ENCODE peak calls at places on chromosomes 3 and 15, in eight cellular contexts. One of them, this sample, is unnamed.

GRCh38 chr15:76384409-76384808 is 47.8 kb downstream of the ISL2 start:
- DNase-seq in psoas muscle: no peak
- DNase-seq in HTR-8/SVneo: no peak
- DNase-seq in effector CD4-positive, alpha-beta T cell: no peak
- DNase-seq in stimulated activated naive CD8-positive, alpha-beta T cell treated with anti-CD3 and anti-CD28 coated beads, Interleukin-15, Interleukin-2, amounts not matched to agents 100 U/mL and 50 U/mL, for 24 hours: no peak
- DNase-seq in ELF-1: no peak
- DNase-seq in Right ventricle myocardium superior: no peak
- DNase-seq in amniotic stem cell: no peak
- DNase-seq in this sample: no peak

GRCh38 chr15:75193272-75193671 is 8.4 kb upstream of the C15orf39 start:
- DNase-seq in stimulated activated naive CD8-positive, alpha-beta T cell treated with anti-CD3 and anti-CD28 coated beads, Interleukin-15, Interleukin-2, amounts not matched to agents 100 U/mL and 50 U/mL, for 24 hours: no peak
- DNase-seq in HTR-8/SVneo: no peak
- DNase-seq in ELF-1: no peak
- DNase-seq in psoas muscle: no peak
- DNase-seq in Right ventricle myocardium superior: no peak
- DNase-seq in amniotic stem cell: no peak
- DNase-seq in effector CD4-positive, alpha-beta T cell: no peak
- DNase-seq in this sample: no peak

GRCh38 chr3:152399374-152399773 is 130.6 kb downstream of the MBNL1 start:
- DNase-seq in HTR-8/SVneo: no peak
- DNase-seq in psoas muscle: no peak
- DNase-seq in Right ventricle myocardium superior: no peak
- DNase-seq in effector CD4-positive, alpha-beta T cell: no peak
- DNase-seq in stimulated activated naive CD8-positive, alpha-beta T cell treated with anti-CD3 and anti-CD28 coated beads, Interleukin-15, Interleukin-2, amounts not matched to agents 100 U/mL and 50 U/mL, for 24 hours: no peak
- DNase-seq in amniotic stem cell: no peak
- DNase-seq in ELF-1: no peak
- DNase-seq in this sample: no peak

GRCh38 chr3:22893631-22894377 is 309.3 kb upstream of the UBE2E2 start:
- DNase-seq in HTR-8/SVneo: no peak
- DNase-seq in effector CD4-positive, alpha-beta T cell: no peak
- DNase-seq in amniotic stem cell: no peak
- DNase-seq in stimulated activated naive CD8-positive, alpha-beta T cell treated with anti-CD3 and anti-CD28 coated beads, Interleukin-15, Interleukin-2, amounts not matched to agents 100 U/mL and 50 U/mL, for 24 hours: no peak
- DNase-seq in psoas muscle: no peak
- DNase-seq in Right ventricle myocardium superior: no peak
- DNase-seq in ELF-1: no peak
- DNase-seq in this sample: no peak

GRCh38 chr3:187750041-187750512 is 4.8 kb upstream of the BCL6 start:
- DNase-seq in ELF-1: peak; percentile 97
- DNase-seq in amniotic stem cell: no peak
- DNase-seq in stimulated activated naive CD8-positive, alpha-beta T cell treated with anti-CD3 and anti-CD28 coated beads, Interleukin-15, Interleukin-2, amounts not matched to agents 100 U/mL and 50 U/mL, for 24 hours: no peak
- DNase-seq in Right ventricle myocardium superior: peak; percentile 55
- DNase-seq in effector CD4-positive, alpha-beta T cell: no peak
- DNase-seq in HTR-8/SVneo: no peak
- DNase-seq in psoas muscle: peak; percentile 73
- DNase-seq in this sample: no peak

GRCh38 chr3:88595025-88595424 is 445.3 kb downstream of the C3orf38 start:
- DNase-seq in psoas muscle: no peak
- DNase-seq in HTR-8/SVneo: no peak
- DNase-seq in effector CD4-positive, alpha-beta T cell: no peak
- DNase-seq in stimulated activated naive CD8-positive, alpha-beta T cell treated with anti-CD3 and anti-CD28 coated beads, Interleukin-15, Interleukin-2, amounts not matched to agents 100 U/mL and 50 U/mL, for 24 hours: no peak
- DNase-seq in Right ventricle myocardium superior: no peak
- DNase-seq in amniotic stem cell: no peak
- DNase-seq in ELF-1: no peak
- DNase-seq in this sample: no peak

GRCh38 chr3:197736010-197736490 is 654 bp downstream of the RUBCN start:
- DNase-seq in amniotic stem cell: no peak
- DNase-seq in Right ventricle myocardium superior: no peak
- DNase-seq in effector CD4-positive, alpha-beta T cell: peak; percentile 26
- DNase-seq in stimulated activated naive CD8-positive, alpha-beta T cell treated with anti-CD3 and anti-CD28 coated beads, Interleukin-15, Interleukin-2, amounts not matched to agents 100 U/mL and 50 U/mL, for 24 hours: peak; percentile 63
- DNase-seq in ELF-1: peak; percentile 58
- DNase-seq in psoas muscle: no peak
- DNase-seq in HTR-8/SVneo: no peak
- DNase-seq in this sample: no peak

GRCh38 chr3:175764722-175765121 is 905.6 kb downstream of the NAALADL2 start:
- DNase-seq in psoas muscle: no peak
- DNase-seq in HTR-8/SVneo: no peak
- DNase-seq in amniotic stem cell: no peak
- DNase-seq in effector CD4-positive, alpha-beta T cell: no peak
- DNase-seq in stimulated activated naive CD8-positive, alpha-beta T cell treated with anti-CD3 and anti-CD28 coated beads, Interleukin-15, Interleukin-2, amounts not matched to agents 100 U/mL and 50 U/mL, for 24 hours: no peak
- DNase-seq in ELF-1: no peak
- DNase-seq in Right ventricle myocardium superior: no peak
- DNase-seq in this sample: no peak

GRCh38 chr15:89566141-89566540 is 9.1 kb upstream of the TICRR start:
- DNase-seq in Right ventricle myocardium superior: no peak
- DNase-seq in ELF-1: peak; percentile 47
- DNase-seq in psoas muscle: no peak
- DNase-seq in amniotic stem cell: no peak
- DNase-seq in stimulated activated naive CD8-positive, alpha-beta T cell treated with anti-CD3 and anti-CD28 coated beads, Interleukin-15, Interleukin-2, amounts not matched to agents 100 U/mL and 50 U/mL, for 24 hours: no peak
- DNase-seq in effector CD4-positive, alpha-beta T cell: no peak
- DNase-seq in HTR-8/SVneo: no peak
- DNase-seq in this sample: no peak

GRCh38 chr3:58004972-58005371 is 3.2 kb upstream of the FLNB start:
- DNase-seq in HTR-8/SVneo: no peak
- DNase-seq in amniotic stem cell: no peak
- DNase-seq in psoas muscle: no peak
- DNase-seq in stimulated activated naive CD8-positive, alpha-beta T cell treated with anti-CD3 and anti-CD28 coated beads, Interleukin-15, Interleukin-2, amounts not matched to agents 100 U/mL and 50 U/mL, for 24 hours: no peak
- DNase-seq in effector CD4-positive, alpha-beta T cell: no peak
- DNase-seq in Right ventricle myocardium superior: no peak
- DNase-seq in ELF-1: no peak
- DNase-seq in this sample: no peak

GRCh38 chr15:70954176-70954575 is 61.5 kb downstream of the LRRC49 start:
- DNase-seq in amniotic stem cell: no peak
- DNase-seq in stimulated activated naive CD8-positive, alpha-beta T cell treated with anti-CD3 and anti-CD28 coated beads, Interleukin-15, Interleukin-2, amounts not matched to agents 100 U/mL and 50 U/mL, for 24 hours: no peak
- DNase-seq in HTR-8/SVneo: no peak
- DNase-seq in ELF-1: no peak
- DNase-seq in psoas muscle: no peak
- DNase-seq in Right ventricle myocardium superior: no peak
- DNase-seq in effector CD4-positive, alpha-beta T cell: no peak
- DNase-seq in this sample: no peak

GRCh38 chr3:127585163-127585812 is 5.2 kb downstream of the TPRA1 start:
- DNase-seq in Right ventricle myocardium superior: no peak
- DNase-seq in stimulated activated naive CD8-positive, alpha-beta T cell treated with anti-CD3 and anti-CD28 coated beads, Interleukin-15, Interleukin-2, amounts not matched to agents 100 U/mL and 50 U/mL, for 24 hours: no peak
- DNase-seq in HTR-8/SVneo: no peak
- DNase-seq in ELF-1: peak; percentile 75
- DNase-seq in effector CD4-positive, alpha-beta T cell: no peak
- DNase-seq in amniotic stem cell: no peak
- DNase-seq in psoas muscle: no peak
- DNase-seq in this sample: no peak

GRCh38 chr15:90845201-90845949 is 23.0 kb upstream of the FURIN start:
- DNase-seq in HTR-8/SVneo: peak; percentile 51
- DNase-seq in amniotic stem cell: peak; percentile 41
- DNase-seq in stimulated activated naive CD8-positive, alpha-beta T cell treated with anti-CD3 and anti-CD28 coated beads, Interleukin-15, Interleukin-2, amounts not matched to agents 100 U/mL and 50 U/mL, for 24 hours: peak; percentile 69
- DNase-seq in ELF-1: peak; percentile 58
- DNase-seq in Right ventricle myocardium superior: no peak
- DNase-seq in psoas muscle: no peak
- DNase-seq in effector CD4-positive, alpha-beta T cell: no peak
- DNase-seq in this sample: no peak

GRCh38 chr3:185042357-185042756 is 110.5 kb downstream of the C3orf70 start:
- DNase-seq in psoas muscle: no peak
- DNase-seq in HTR-8/SVneo: no peak
- DNase-seq in Right ventricle myocardium superior: no peak
- DNase-seq in amniotic stem cell: no peak
- DNase-seq in effector CD4-positive, alpha-beta T cell: no peak
- DNase-seq in ELF-1: no peak
- DNase-seq in stimulated activated naive CD8-positive, alpha-beta T cell treated with anti-CD3 and anti-CD28 coated beads, Interleukin-15, Interleukin-2, amounts not matched to agents 100 U/mL and 50 U/mL, for 24 hours: no peak
- DNase-seq in this sample: no peak

GRCh38 chr15:85614059-85614458 is 180.7 kb downstream of the KLHL25 start:
- DNase-seq in psoas muscle: no peak
- DNase-seq in effector CD4-positive, alpha-beta T cell: no peak
- DNase-seq in HTR-8/SVneo: no peak
- DNase-seq in ELF-1: no peak
- DNase-seq in Right ventricle myocardium superior: no peak
- DNase-seq in stimulated activated naive CD8-positive, alpha-beta T cell treated with anti-CD3 and anti-CD28 coated beads, Interleukin-15, Interleukin-2, amounts not matched to agents 100 U/mL and 50 U/mL, for 24 hours: no peak
- DNase-seq in amniotic stem cell: no peak
- DNase-seq in this sample: no peak

GRCh38 chr15:64903331-64903950 is 8.3 kb upstream of the ANKDD1A start:
- DNase-seq in HTR-8/SVneo: no peak
- DNase-seq in effector CD4-positive, alpha-beta T cell: no peak
- DNase-seq in Right ventricle myocardium superior: no peak
- DNase-seq in amniotic stem cell: no peak
- DNase-seq in stimulated activated naive CD8-positive, alpha-beta T cell treated with anti-CD3 and anti-CD28 coated beads, Interleukin-15, Interleukin-2, amounts not matched to agents 100 U/mL and 50 U/mL, for 24 hours: no peak
- DNase-seq in psoas muscle: no peak
- DNase-seq in ELF-1: no peak
- DNase-seq in this sample: no peak

GRCh38 chr3:119559441-119559963 is at the start of gene CD80:
- DNase-seq in effector CD4-positive, alpha-beta T cell: peak; percentile 32
- DNase-seq in HTR-8/SVneo: peak; percentile 33
- DNase-seq in stimulated activated naive CD8-positive, alpha-beta T cell treated with anti-CD3 and anti-CD28 coated beads, Interleukin-15, Interleukin-2, amounts not matched to agents 100 U/mL and 50 U/mL, for 24 hours: peak; percentile 71
- DNase-seq in amniotic stem cell: no peak
- DNase-seq in ELF-1: peak; percentile 70
- DNase-seq in Right ventricle myocardium superior: peak; percentile 65
- DNase-seq in psoas muscle: peak; percentile 54
- DNase-seq in this sample: peak; percentile 36

GRCh38 chr3:196007744-196008143 is 74.1 kb downstream of the TFRC start:
- DNase-seq in stimulated activated naive CD8-positive, alpha-beta T cell treated with anti-CD3 and anti-CD28 coated beads, Interleukin-15, Interleukin-2, amounts not matched to agents 100 U/mL and 50 U/mL, for 24 hours: no peak
- DNase-seq in psoas muscle: no peak
- DNase-seq in Right ventricle myocardium superior: no peak
- DNase-seq in ELF-1: no peak
- DNase-seq in effector CD4-positive, alpha-beta T cell: no peak
- DNase-seq in HTR-8/SVneo: no peak
- DNase-seq in amniotic stem cell: no peak
- DNase-seq in this sample: no peak

GRCh38 chr3:178325330-178325729 is 210.9 kb upstream of the KCNMB2 start:
- DNase-seq in amniotic stem cell: no peak
- DNase-seq in HTR-8/SVneo: no peak
- DNase-seq in psoas muscle: no peak
- DNase-seq in effector CD4-positive, alpha-beta T cell: no peak
- DNase-seq in stimulated activated naive CD8-positive, alpha-beta T cell treated with anti-CD3 and anti-CD28 coated beads, Interleukin-15, Interleukin-2, amounts not matched to agents 100 U/mL and 50 U/mL, for 24 hours: no peak
- DNase-seq in ELF-1: no peak
- DNase-seq in Right ventricle myocardium superior: no peak
- DNase-seq in this sample: no peak

GRCh38 chr15:77312523-77312922 is 107.4 kb downstream of the PEAK1 start:
- DNase-seq in Right ventricle myocardium superior: no peak
- DNase-seq in HTR-8/SVneo: no peak
- DNase-seq in ELF-1: no peak
- DNase-seq in psoas muscle: no peak
- DNase-seq in effector CD4-positive, alpha-beta T cell: no peak
- DNase-seq in stimulated activated naive CD8-positive, alpha-beta T cell treated with anti-CD3 and anti-CD28 coated beads, Interleukin-15, Interleukin-2, amounts not matched to agents 100 U/mL and 50 U/mL, for 24 hours: no peak
- DNase-seq in amniotic stem cell: no peak
- DNase-seq in this sample: no peak

GRCh38 chr15:39499701-39500100 is 81.2 kb upstream of the THBS1 start:
- DNase-seq in stimulated activated naive CD8-positive, alpha-beta T cell treated with anti-CD3 and anti-CD28 coated beads, Interleukin-15, Interleukin-2, amounts not matched to agents 100 U/mL and 50 U/mL, for 24 hours: no peak
- DNase-seq in Right ventricle myocardium superior: no peak
- DNase-seq in HTR-8/SVneo: no peak
- DNase-seq in ELF-1: no peak
- DNase-seq in amniotic stem cell: no peak
- DNase-seq in psoas muscle: no peak
- DNase-seq in effector CD4-positive, alpha-beta T cell: no peak
- DNase-seq in this sample: no peak